ENCODE peak calls at places on chromosomes 1 and 21, in five cellular contexts. One of them, this sample, is unnamed. For H3K4me1, the result is how much of the 10 kb centered on the place peaks cover.

GRCh38 chr1:30920827-30921226 is 12.3 kb upstream of the SDC3 start:
- DNase-seq in BE2C: no peak
- DNase-seq in thoracic aorta: no peak
- DNase-seq in upper lobe of right lung: no peak
- DNase-seq in endodermal cell: no peak
- DNase-seq in this sample: no peak

GRCh38 chr1:112247971-112248370 is 148.0 kb upstream of the CTTNBP2NL start:
- DNase-seq in thoracic aorta: no peak
- DNase-seq in upper lobe of right lung: no peak
- DNase-seq in BE2C: no peak
- DNase-seq in endodermal cell: no peak
- DNase-seq in this sample: no peak

GRCh38 chr1:119329521-119329920 is 39.1 kb upstream of the HAO2 start:
- DNase-seq in BE2C: no peak
- DNase-seq in upper lobe of right lung: no peak
- DNase-seq in thoracic aorta: no peak
- DNase-seq in endodermal cell: no peak
- DNase-seq in this sample: no peak

GRCh38 chr1:112507896-112508241 is 896 bp upstream of the WNT2B start:
- DNase-seq in thoracic aorta: no peak
- DNase-seq in BE2C: no peak
- DNase-seq in endodermal cell: peak
- DNase-seq in upper lobe of right lung: no peak
- DNase-seq in this sample: no peak

GRCh38 chr1:234928642-234929041 is 200.0 kb downstream of the TOMM20 start:
- DNase-seq in thoracic aorta: no peak
- DNase-seq in upper lobe of right lung: no peak
- DNase-seq in BE2C: no peak
- DNase-seq in endodermal cell: no peak
- DNase-seq in this sample: no peak

GRCh38 chr21:16004523-16004922 is 274.7 kb downstream of the USP25 start:
- DNase-seq in endodermal cell: no peak
- DNase-seq in upper lobe of right lung: no peak
- DNase-seq in BE2C: no peak
- DNase-seq in thoracic aorta: no peak
- DNase-seq in this sample: no peak

GRCh38 chr1:203682401-203683383 is 56.1 kb downstream of the ATP2B4 start:
- DNase-seq in BE2C: no peak
- DNase-seq in thoracic aorta: no peak
- DNase-seq in endodermal cell: peak
- DNase-seq in upper lobe of right lung: no peak
- DNase-seq in this sample: no peak

GRCh38 chr1:15441247-15441646 is 3.0 kb downstream of the CTRC start:
- DNase-seq in endodermal cell: no peak
- DNase-seq in upper lobe of right lung: no peak
- DNase-seq in thoracic aorta: no peak
- DNase-seq in BE2C: no peak
- DNase-seq in this sample: no peak

GRCh38 chr1:211703812-211704566 is 28.6 kb upstream of the NEK2 start:
- DNase-seq in upper lobe of right lung: no peak
- DNase-seq in thoracic aorta: no peak
- DNase-seq in BE2C: no peak
- DNase-seq in endodermal cell: no peak
- DNase-seq in this sample: no peak

GRCh38 chr1:16178596-16179497 is 23.0 kb upstream of the EPHA2 start:
- DNase-seq in BE2C: no peak
- DNase-seq in endodermal cell: no peak
- DNase-seq in upper lobe of right lung: peak
- DNase-seq in thoracic aorta: no peak
- DNase-seq in this sample: no peak

GRCh38 chr1:114015075-114015474 is 35.8 kb downstream of the OLFML3 start:
- DNase-seq in BE2C: no peak
- DNase-seq in thoracic aorta: no peak
- DNase-seq in upper lobe of right lung: no peak
- DNase-seq in endodermal cell: no peak
- DNase-seq in this sample: no peak

DNA sequence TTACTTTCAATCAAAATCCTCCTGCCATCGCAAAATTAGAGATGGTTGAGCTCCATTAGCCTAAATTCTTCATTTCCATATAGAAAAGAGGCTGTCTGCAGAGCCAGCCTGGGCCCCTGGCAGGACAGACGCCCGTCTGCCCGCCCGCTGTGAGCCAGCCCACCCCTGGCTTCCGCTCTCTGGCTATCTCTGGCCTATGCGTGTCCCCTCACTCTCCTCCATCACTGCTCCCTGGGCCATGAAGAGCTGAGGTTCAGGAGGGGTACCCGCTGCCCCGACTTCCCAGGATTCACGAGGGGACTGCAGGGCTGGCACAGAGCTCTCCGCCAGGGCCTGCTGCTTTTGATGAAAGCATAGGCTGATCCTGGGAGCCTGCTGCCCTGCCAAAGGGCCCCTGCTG is 117.6 kb downstream of the CASZ1 start:
- DNase-seq in upper lobe of right lung: no peak
- DNase-seq in BE2C: no peak
- DNase-seq in thoracic aorta: no peak
- DNase-seq in endodermal cell: no peak
- DNase-seq in this sample: no peak
- H3K4me1 ChIP-seq in upper lobe of right lung: half or more
- H3K4me1 ChIP-seq in BE2C: under half
- H3K4me1 ChIP-seq in thoracic aorta: under half
- H3K4me1 ChIP-seq in endodermal cell: under half
- H3K4me1 ChIP-seq in this sample: under half

GRCh38 chr1:155071701-155072100 is 6.9 kb upstream of the EFNA3 start:
- DNase-seq in upper lobe of right lung: no peak
- DNase-seq in thoracic aorta: no peak
- DNase-seq in BE2C: no peak
- DNase-seq in endodermal cell: peak
- DNase-seq in this sample: no peak
- H3K4me3 ChIP-seq in upper lobe of right lung: no peak
- H3K4me3 ChIP-seq in thoracic aorta: peak
- H3K4me3 ChIP-seq in BE2C: no peak
- H3K4me3 ChIP-seq in endodermal cell: no peak
- H3K4me3 ChIP-seq in this sample: no peak

GRCh38 chr1:179090522-179090921 is 8.7 kb downstream of the TOR3A start:
- DNase-seq in upper lobe of right lung: no peak
- DNase-seq in BE2C: no peak
- DNase-seq in endodermal cell: no peak
- DNase-seq in thoracic aorta: no peak
- DNase-seq in this sample: no peak
- TF ChIP-seq CTCF in upper lobe of right lung: no peak
- TF ChIP-seq CTCF in BE2C: no peak
- TF ChIP-seq CTCF in endodermal cell: peak
- TF ChIP-seq CTCF in thoracic aorta: peak
- TF ChIP-seq CTCF in this sample: no peak

DNA sequence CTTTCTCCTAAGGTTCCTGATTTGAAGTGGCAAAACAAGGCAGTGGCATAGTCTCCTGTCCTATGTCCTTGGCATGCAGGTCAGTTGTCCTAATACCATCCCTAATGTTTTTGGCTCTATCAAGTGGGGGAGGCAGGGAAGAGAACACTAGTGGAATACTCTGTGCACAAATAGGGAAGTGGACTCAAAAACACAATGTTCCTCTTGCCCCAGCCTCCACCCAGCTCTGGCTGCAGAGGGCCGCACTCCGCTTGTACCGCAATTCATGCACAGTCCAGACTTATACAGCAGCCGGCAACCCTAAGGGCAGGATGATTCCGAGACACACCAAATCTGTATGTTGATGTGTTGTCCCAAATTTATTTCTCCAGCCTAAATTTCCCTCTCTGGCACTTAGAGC is 14.5 kb downstream of the PLEKHO1 start:
- DNase-seq in thoracic aorta: no peak
- DNase-seq in endodermal cell: no peak
- DNase-seq in upper lobe of right lung: no peak
- DNase-seq in BE2C: no peak
- DNase-seq in this sample: no peak
- H3K4me1 ChIP-seq in thoracic aorta: under half
- H3K4me1 ChIP-seq in endodermal cell: under half
- H3K4me1 ChIP-seq in upper lobe of right lung: under half
- H3K4me1 ChIP-seq in BE2C: under half
- H3K4me1 ChIP-seq in this sample: under half

GRCh38 chr1:218350909-218351616 is 5.9 kb downstream of the TGFB2 start:
- DNase-seq in endodermal cell: no peak
- DNase-seq in upper lobe of right lung: no peak
- DNase-seq in thoracic aorta: no peak
- DNase-seq in BE2C: no peak
- DNase-seq in this sample: no peak
- H3K4me3 ChIP-seq in endodermal cell: no peak
- H3K4me3 ChIP-seq in upper lobe of right lung: peak
- H3K4me3 ChIP-seq in thoracic aorta: peak
- H3K4me3 ChIP-seq in BE2C: no peak
- H3K4me3 ChIP-seq in this sample: peak

GRCh38 chr1:168343566-168343965 is 62.9 kb downstream of the TBX19 start:
- DNase-seq in upper lobe of right lung: no peak
- DNase-seq in thoracic aorta: no peak
- DNase-seq in endodermal cell: no peak
- DNase-seq in BE2C: no peak
- DNase-seq in this sample: no peak
- TF ChIP-seq CTCF in upper lobe of right lung: peak
- TF ChIP-seq CTCF in thoracic aorta: no peak
- TF ChIP-seq CTCF in endodermal cell: peak
- TF ChIP-seq CTCF in BE2C: peak
- TF ChIP-seq CTCF in this sample: no peak

GRCh38 chr1:9320520-9321479 is 28.1 kb downstream of the SPSB1 start:
- DNase-seq in thoracic aorta: no peak
- DNase-seq in BE2C: no peak
- DNase-seq in endodermal cell: no peak
- DNase-seq in upper lobe of right lung: no peak
- DNase-seq in this sample: no peak
- H3K4me1 ChIP-seq in thoracic aorta: half or more
- H3K4me1 ChIP-seq in BE2C: under half
- H3K4me1 ChIP-seq in endodermal cell: under half
- H3K4me1 ChIP-seq in upper lobe of right lung: under half
- H3K4me1 ChIP-seq in this sample: under half